ENCODE peak calls at places on chromosome 13, in five cellular contexts. T, B, K, N and D are unnamed samples.

GRCh38 chr13:113964251-113964995 is 9.5 kb downstream of the C13orf46 start:
- DNase-seq in B (no peak), K (no peak), T (no peak), N (no peak), D (no peak)

GRCh38 chr13:99468971-99469545 is 32.2 kb upstream of the TM9SF2 start:
- DNase-seq in N (no peak), T (no peak), B (no peak), K (no peak), D (no peak)

GRCh38 chr13:77515785-77516184 is 19.7 kb upstream of the SCEL start:
- DNase-seq in B (no peak), K (no peak), T (no peak), N (no peak), D (no peak)

GRCh38 chr13:89688908-89689307 is 1658.6 kb upstream of the MIR17HG start:
- DNase-seq in N (no peak), K (no peak), T (peak), B (no peak), D (no peak)

GRCh38 chr13:36282818-36283432 is 14.7 kb downstream of the CCDC169 start:
- DNase-seq in B (peak), N (no peak), T (peak), K (no peak), D (no peak)

GRCh38 chr13:50162001-50162400 is 146.8 kb downstream of the KCNRG start:
- DNase-seq in K (no peak), B (no peak), N (no peak), T (peak), D (no peak)

GRCh38 chr13:27088619-27089018 is 83.0 kb downstream of the USP12 start:
- DNase-seq in B (no peak), N (no peak), K (no peak), T (no peak), D (no peak)

GRCh38 chr13:33213024-33213795 is 72.3 kb downstream of the STARD13 start:
- DNase-seq in K (no peak), T (peak), B (no peak), N (no peak), D (no peak)

GRCh38 chr13:61414686-61415664 is 674 bp downstream of the PCDH20 start:
- DNase-seq in K (peak), T (peak), N (no peak), B (peak), D (no peak)

GRCh38 chr13:39394811-39395685 is 207.9 kb downstream of the LHFPL6 start:
- DNase-seq in T (no peak), B (peak), N (no peak), K (no peak), D (no peak)

GRCh38 chr13:98824376-98825160 is 72.1 kb upstream of the SLC15A1 start:
- DNase-seq in B (no peak), T (no peak), N (no peak), K (no peak), D (no peak)

GRCh38 chr13:63455938-63456337 is 2040.3 kb upstream of the PCDH20 start:
- DNase-seq in N (no peak), K (no peak), B (peak), T (peak), D (no peak)

GRCh38 chr13:22316494-22317025 is 645.7 kb downstream of the FGF9 start:
- DNase-seq in K (no peak), T (no peak), B (no peak), N (no peak), D (no peak)

GRCh38 chr13:20125783-20126165 is 35.1 kb downstream of the GJA3 start:
- DNase-seq in N (no peak), B (no peak), T (no peak), K (no peak), D (no peak)

GRCh38 chr13:101489635-101490034 is 37.2 kb downstream of the ITGBL1 start:
- DNase-seq in K (no peak), T (peak), N (no peak), B (no peak), D (no peak)

GRCh38 chr13:80141114-80141849 is 199.6 kb downstream of the SPRY2 start:
- DNase-seq in K (peak), B (no peak), N (no peak), T (peak), D (no peak)

GRCh38 chr13:77537302-77537919 is 1.9 kb downstream of the SCEL start:
- DNase-seq in B (no peak), K (no peak), N (no peak), T (no peak), D (no peak)

GRCh38 chr13:59722580-59722900 is 441.2 kb downstream of the DIAPH3 start:
- DNase-seq in N (no peak), B (no peak), T (no peak), K (no peak), D (no peak)

GRCh38 chr13:68713394-68713793 is 1394.2 kb upstream of the ATXN8OS start:
- DNase-seq in B (no peak), N (no peak), T (no peak), K (no peak), D (no peak)

GRCh38 chr13:100363874-100364273 is 224.7 kb downstream of the GGACT start:
- DNase-seq in T (peak), B (no peak), K (no peak), N (no peak), D (no peak)

GRCh38 chr13:76971215-76971614 is 20.7 kb upstream of the CLN5 start:
- DNase-seq in B (no peak), K (no peak), T (no peak), N (no peak), D (no peak)

GRCh38 chr13:51887441-51887840 is 25.7 kb downstream of the CCDC70 start:
- DNase-seq in K (no peak), T (no peak), B (no peak), N (no peak), D (no peak)

GRCh38 chr13:46339035-46339666 is 47.9 kb downstream of the RUBCNL start:
- DNase-seq in N (no peak), B (no peak), K (no peak), T (peak), D (no peak)

GRCh38 chr13:113187263-113187669 is 21.2 kb downstream of the PCID2 start:
- DNase-seq in B (peak), K (peak), N (peak), T (peak), D (no peak)

GRCh38 chr13:71759506-71760225 is 107.3 kb downstream of the DACH1 start:
- DNase-seq in T (no peak), N (no peak), B (no peak), K (no peak), D (no peak)

GRCh38 chr13:101424381-101425155 is 8.3 kb upstream of the NALCN start:
- DNase-seq in K (no peak), B (no peak), T (peak), N (no peak), D (no peak)

GRCh38 chr13:105587786-105588185 is 947.7 kb downstream of the EFNB2 start:
- DNase-seq in T (peak), K (no peak), B (no peak), N (no peak), D (no peak)

GRCh38 chr13:41917641-41918040 is 43.3 kb downstream of the VWA8 start:
- DNase-seq in T (peak), B (no peak), N (no peak), K (no peak), D (no peak)

GRCh38 chr13:31860002-31860401 is 120.7 kb downstream of the RXFP2 start:
- DNase-seq in N (no peak), B (peak), T (no peak), K (no peak), D (no peak)

GRCh38 chr13:68551701-68552522 is 1321.8 kb upstream of the PCDH9 start:
- DNase-seq in N (no peak), K (no peak), B (no peak), T (no peak), D (no peak)

GRCh38 chr13:22278336-22278929 is 607.6 kb downstream of the FGF9 start:
- DNase-seq in N (peak), K (peak), T (peak), B (peak), D (peak)

GRCh38 chr13:107866007-107866665 is 349.2 kb downstream of the LIG4 start:
- DNase-seq in K (no peak), N (no peak), B (peak), T (peak), D (no peak)

GRCh38 chr13:44768233-44768632 is 192.1 kb upstream of the TSC22D1 start:
- DNase-seq in B (no peak), K (no peak), T (no peak), N (no peak), D (no peak)

GRCh38 chr13:35926859-35927530 is 204.2 kb downstream of the DCLK1 start:
- DNase-seq in K (peak), B (no peak), N (no peak), T (peak), D (no peak)

GRCh38 chr13:113666324-113666660 is 727 bp upstream of the GRK1 start:
- DNase-seq in K (peak), N (no peak), T (no peak), B (no peak), D (no peak)

GRCh38 chr13:98972627-98973026 is 5.2 kb downstream of the DOCK9 start:
- DNase-seq in N (no peak), T (peak), B (no peak), K (no peak), D (no peak)

GRCh38 chr13:111253334-111253872 is 67.0 kb upstream of the TEX29 start:
- DNase-seq in N (no peak), T (peak), K (no peak), B (no peak), D (no peak)

GRCh38 chr13:94966380-94966779 is 254.0 kb upstream of the SOX21 start:
- DNase-seq in B (peak), N (no peak), K (no peak), T (no peak), D (no peak)

GRCh38 chr13:94967183-94968039 is 255.1 kb upstream of the SOX21 start:
- DNase-seq in B (peak), T (peak), N (no peak), K (no peak), D (no peak)

GRCh38 chr13:94972262-94972661 is 259.9 kb upstream of the SOX21 start:
- DNase-seq in K (no peak), N (no peak), B (no peak), T (no peak), D (no peak)

GRCh38 chr13:94968757-94969086 is 256.4 kb upstream of the SOX21 start:
- DNase-seq in N (no peak), B (no peak), T (no peak), K (no peak), D (no peak)

GRCh38 chr13:94968040-94968756 is 255.9 kb upstream of the SOX21 start:
- DNase-seq in N (no peak), T (no peak), B (peak), K (no peak), D (no peak)
- H3K4me3 ChIP-seq in N (no peak), T (peak), B (peak), K (peak), D (no peak)

GRCh38 chr13:43031881-43032280 is 8.5 kb downstream of the DNAJC15 start:
- DNase-seq in N (no peak), T (no peak), K (no peak), B (no peak), D (no peak)

GRCh38 chr13:43041368-43041921 is 18.1 kb downstream of the DNAJC15 start:
- DNase-seq in N (no peak), B (no peak), K (no peak), T (peak), D (no peak)

GRCh38 chr13:43033038-43033437 is 9.7 kb downstream of the DNAJC15 start:
- DNase-seq in N (no peak), T (no peak), B (no peak), K (no peak), D (no peak)

GRCh38 chr13:43042410-43042921 is 19.1 kb downstream of the DNAJC15 start:
- DNase-seq in B (no peak), T (no peak), N (no peak), K (no peak), D (no peak)

DNA sequence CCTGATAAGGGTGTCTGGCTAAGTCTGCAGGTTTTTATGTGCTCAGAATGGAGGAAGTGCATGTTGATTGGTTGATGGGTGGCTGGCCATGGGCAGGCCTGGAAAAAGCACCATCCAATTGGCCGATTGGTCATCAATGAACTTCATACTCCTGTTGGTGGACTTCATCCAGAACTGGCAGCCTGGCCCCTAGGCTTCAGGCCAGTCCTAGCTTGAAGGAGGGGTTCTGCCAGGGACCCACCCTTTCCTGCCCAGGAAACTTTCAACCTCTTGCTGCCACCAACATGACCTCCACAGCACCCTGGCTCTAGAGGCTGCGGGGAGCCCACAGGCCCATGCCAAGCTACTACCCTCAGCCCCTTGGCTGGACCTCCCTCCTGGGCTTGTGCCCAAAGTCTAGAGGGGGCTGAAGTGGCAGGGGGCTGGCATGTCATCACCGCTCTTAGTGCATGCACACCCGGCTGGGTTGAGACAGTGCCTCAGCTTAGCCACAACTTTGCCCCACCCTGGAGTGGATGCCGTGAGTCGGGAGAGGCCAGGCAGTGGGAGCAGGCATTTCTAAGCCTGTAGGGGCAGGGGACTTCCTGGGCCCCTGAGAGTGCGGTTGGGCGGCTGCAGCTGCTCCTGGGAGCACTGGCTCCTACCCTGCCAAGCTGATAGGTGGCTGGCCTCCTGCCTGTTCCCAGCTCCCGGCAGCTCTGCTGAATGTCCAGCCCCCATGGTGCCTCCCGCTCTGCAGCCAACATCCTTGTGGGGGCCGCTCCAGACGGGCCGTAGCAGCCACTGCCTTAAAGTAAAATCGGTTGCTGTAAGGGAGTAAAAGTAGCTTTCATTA is 13.2 kb downstream of the DNAJC15 start:
- DNase-seq in N (no peak), K (peak), T (no peak), B (no peak), D (no peak)
- H3K4me3 ChIP-seq in N (no peak), K (no peak), T (no peak), B (no peak), D (no peak)

DNA sequence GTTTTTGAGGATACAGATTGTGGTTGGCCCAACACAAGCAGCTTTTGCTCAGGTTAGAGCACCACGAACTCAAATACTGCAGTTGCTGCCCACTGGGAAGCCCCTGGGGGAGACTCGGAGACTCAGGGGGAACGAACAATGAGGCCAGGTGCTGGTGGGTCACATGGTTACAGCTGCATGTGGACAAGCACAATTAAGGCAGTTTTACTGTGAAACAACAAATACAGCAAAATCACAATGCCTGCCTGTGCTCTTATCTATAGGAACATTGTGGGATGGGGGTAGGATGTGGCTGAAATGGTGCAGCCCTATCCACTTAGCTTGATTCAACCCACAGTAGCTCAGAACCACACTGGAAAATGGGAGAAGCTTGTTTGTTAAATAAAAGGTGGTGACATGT is 119.7 kb upstream of the SPATA13 start:
- DNase-seq in K (no peak), T (no peak), N (no peak), B (no peak), D (no peak)
- H3K4me3 ChIP-seq in K (no peak), T (no peak), N (no peak), B (no peak), D (no peak)

DNA sequence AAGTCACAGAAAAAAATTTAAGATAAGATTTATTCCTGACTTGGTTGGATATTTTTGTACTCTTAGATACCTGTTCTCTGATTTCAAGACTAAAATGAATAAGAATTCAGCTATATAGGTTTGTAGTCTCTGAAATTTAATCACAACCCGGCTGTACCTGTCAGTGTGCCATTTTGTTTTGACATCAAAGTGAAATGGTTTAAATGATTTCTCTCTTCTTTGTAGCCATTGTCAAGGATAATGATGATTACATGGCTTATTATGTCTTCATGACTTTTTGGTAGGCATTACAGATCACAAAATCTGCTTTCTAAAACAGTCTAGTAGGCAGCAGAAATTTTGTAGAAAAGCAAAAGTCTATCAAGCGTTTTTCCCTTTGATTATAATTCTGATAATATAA is 72.5 kb downstream of the PCDH17 start:
- DNase-seq in T (no peak), K (no peak), N (no peak), B (no peak), D (no peak)
- H3K4me3 ChIP-seq in T (no peak), K (no peak), N (no peak), B (no peak), D (no peak)

GRCh38 chr13:40464991-40465390 is 201.4 kb downstream of the FOXO1 start:
- DNase-seq in K (no peak), T (no peak), N (no peak), B (no peak), D (no peak)
- H3K4me3 ChIP-seq in K (no peak), T (no peak), N (no peak), B (no peak), D (no peak)

GRCh38 chr13:109691689-109692088 is 94.7 kb downstream of the IRS2 start:
- DNase-seq in T (no peak), N (no peak), B (no peak), K (no peak), D (no peak)

GRCh38 chr13:109697936-109698335 is 88.4 kb downstream of the IRS2 start:
- DNase-seq in B (no peak), N (no peak), T (no peak), K (no peak), D (no peak)

GRCh38 chr13:109695402-109696190 is 90.8 kb downstream of the IRS2 start:
- DNase-seq in T (no peak), K (no peak), B (no peak), N (no peak), D (no peak)

GRCh38 chr13:109693213-109693612 is 93.2 kb downstream of the IRS2 start:
- DNase-seq in N (no peak), T (no peak), B (no peak), K (no peak), D (no peak)

GRCh38 chr13:109694972-109695371 is 91.4 kb downstream of the IRS2 start:
- DNase-seq in K (no peak), N (no peak), B (no peak), T (no peak), D (no peak)
- H3K4me3 ChIP-seq in K (no peak), N (no peak), B (no peak), T (no peak), D (no peak)